ENCODE peak calls at places on chromosomes 2 and 18, in nine cellular contexts. E is progenitor cell of endocrine pancreas, H is AG04450, C is neural progenitor cell, F is AG09309, Q is GM20000, K is GM12865, Y is tibial nerve, L is right lobe of liver. O is an unnamed sample.

GRCh38 chr2:167833294-167833693 is 414.1 kb downstream of the STK39 start:
- DNase-seq in E (no peak), K (no peak), H (no peak), Y (no peak), L (no peak), Q (no peak), C (no peak), F (no peak), O (no peak)

GRCh38 chr2:58065248-58065647 is 18.6 kb downstream of the VRK2 start:
- DNase-seq in K (no peak), E (no peak), H (no peak), L (no peak), Y (no peak), Q (no peak), C (no peak), F (no peak), O (no peak)

GRCh38 chr18:5066380-5066977 is 130.6 kb downstream of the AKAIN1 start:
- DNase-seq in C (peak; percentile 51), F (no peak), L (no peak), E (no peak), H (no peak), K (peak; percentile 45), Y (no peak), Q (peak; percentile 16), O (no peak)

GRCh38 chr2:230865766-230866703 is 1.3 kb downstream of the ITM2C start:
- DNase-seq in K (peak; percentile 41), F (no peak), Q (peak; percentile 41), Y (no peak), E (no peak), L (peak; percentile 55), C (peak; percentile 64), H (no peak), O (no peak)

GRCh38 chr2:64765160-64765805 is 111.6 kb upstream of the SERTAD2 start:
- DNase-seq in F (no peak), L (no peak), C (no peak), Q (no peak), H (no peak), Y (no peak), K (no peak), E (no peak), O (no peak)

GRCh38 chr2:145744541-145745386 is 1224.8 kb upstream of the ZEB2 start:
- DNase-seq in Q (peak; percentile 10), C (no peak), F (peak; percentile 83), K (peak; percentile 35), H (peak; percentile 68), E (no peak), Y (no peak), L (no peak), O (no peak)

GRCh38 chr18:79547413-79548076 is 132.1 kb upstream of the CTDP1 start:
- DNase-seq in Q (no peak), Y (no peak), H (no peak), K (no peak), L (peak; percentile 29), C (no peak), E (no peak), F (no peak), O (no peak)

GRCh38 chr18:49858309-49859005 is 45.1 kb upstream of the ACAA2 start:
- DNase-seq in Y (peak; percentile 44), C (peak; percentile 79), L (no peak), K (peak; percentile 62), H (peak; percentile 38), E (peak; percentile 66), F (peak; percentile 18), Q (peak; percentile 69), O (peak; percentile 80)

GRCh38 chr2:110770308-110770695 is 37.9 kb downstream of the ACOXL start:
- DNase-seq in C (peak; percentile 28), Y (no peak), F (no peak), L (no peak), H (no peak), K (no peak), E (no peak), Q (no peak), O (no peak)

GRCh38 chr2:187438459-187438858 is 9.6 kb downstream of the CALCRL start:
- DNase-seq in E (no peak), H (no peak), C (peak; percentile 32), K (no peak), Y (no peak), F (no peak), Q (no peak), L (no peak), O (no peak)

GRCh38 chr2:9708683-9709538 is 78.1 kb upstream of the YWHAQ start:
- DNase-seq in C (no peak), H (no peak), L (no peak), Y (no peak), Q (peak; percentile 49), K (peak; percentile 63), E (no peak), F (no peak), O (no peak)

GRCh38 chr18:57390044-57390443 is 37.7 kb downstream of the ST8SIA3 start:
- DNase-seq in K (no peak), F (no peak), L (no peak), C (no peak), E (no peak), H (no peak), Q (no peak), Y (no peak), O (no peak)

GRCh38 chr2:192016265-192016664 is 169.4 kb upstream of the CAVIN2 start:
- DNase-seq in K (no peak), H (no peak), Y (no peak), F (no peak), Q (no peak), L (no peak), C (no peak), E (no peak), O (no peak)

GRCh38 chr2:160336091-160336490 is 136.0 kb upstream of the ITGB6 start:
- DNase-seq in K (no peak), Q (no peak), C (no peak), F (no peak), L (no peak), H (no peak), E (no peak), Y (no peak), O (no peak)

GRCh38 chr2:11873766-11874165 is 127.3 kb downstream of the LPIN1 start:
- DNase-seq in L (no peak), Y (no peak), Q (no peak), C (no peak), H (peak; percentile 13), F (peak; percentile 24), E (no peak), K (no peak), O (no peak)

DNA sequence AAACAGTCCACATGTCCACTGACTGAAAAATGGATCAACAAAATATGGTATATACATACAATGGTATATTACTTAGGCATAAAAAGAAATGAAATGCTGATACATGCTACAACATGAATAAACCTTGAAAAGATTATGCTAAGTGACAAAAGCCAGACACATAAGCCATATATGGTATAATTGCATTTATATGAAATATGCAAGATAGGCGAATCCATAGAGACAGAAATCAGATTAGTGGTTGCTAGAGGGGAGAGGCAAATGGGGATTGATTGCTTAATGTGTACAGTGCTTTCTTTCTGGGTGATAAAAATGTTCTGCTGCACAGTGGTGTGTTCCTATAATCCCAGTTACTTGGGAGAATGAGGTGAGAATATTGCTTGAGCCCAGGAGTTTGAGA is 171.0 kb downstream of the CYP26B1 start:
- DNase-seq in Q (no peak), Y (no peak), F (no peak), L (no peak), E (no peak), K (no peak), H (no peak), C (no peak), O (no peak)
- TF ChIP-seq CTCF in Q (no peak), Y (no peak), F (no peak), L (no peak), E (no peak), K (no peak), H (no peak), C (no peak), O (no peak)

DNA sequence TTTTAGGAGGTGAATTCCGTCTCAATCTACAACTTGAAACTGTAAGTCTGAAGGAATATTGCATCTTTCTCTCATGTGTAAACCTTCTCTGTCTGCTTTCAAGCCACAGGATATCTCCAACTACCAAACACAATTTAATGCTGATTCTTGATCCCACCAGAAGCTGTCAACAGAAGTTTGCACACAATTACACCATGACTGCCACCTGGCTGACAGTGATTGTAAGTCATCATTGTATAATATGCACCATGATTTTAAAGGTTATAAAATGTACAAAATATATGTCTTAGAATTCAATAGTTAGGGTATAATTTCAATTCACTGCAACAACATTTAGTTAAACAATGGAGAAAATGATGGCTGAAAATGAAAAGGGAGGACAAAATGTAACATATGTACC is 18.4 kb downstream of the PREPL start:
- DNase-seq in F (no peak), E (no peak), K (peak; percentile 43), C (peak; percentile 39), L (no peak), Q (no peak), Y (no peak), H (no peak), O (no peak)
- TF ChIP-seq CTCF in F (peak; percentile 25), E (peak; percentile 56), K (peak; percentile 20), C (peak; percentile 54), L (peak; percentile 43), Q (peak; percentile 1), Y (no peak), H (no peak), O (peak; percentile 48)

GRCh38 chr18:75238786-75239185 is 28.2 kb downstream of the TSHZ1 start:
- DNase-seq in F (no peak), E (no peak), L (no peak), C (no peak), K (no peak), H (no peak), Y (no peak), Q (no peak), O (no peak)

GRCh38 chr18:75238100-75238499 is 27.5 kb downstream of the TSHZ1 start:
- DNase-seq in F (no peak), L (no peak), E (no peak), Q (no peak), Y (no peak), C (no peak), H (no peak), K (no peak), O (no peak)

GRCh38 chr18:75241705-75242104 is 31.1 kb downstream of the TSHZ1 start:
- DNase-seq in E (no peak), H (no peak), L (no peak), Q (no peak), F (no peak), C (no peak), Y (no peak), K (no peak), O (no peak)

GRCh38 chr18:75244336-75244735 is 33.7 kb downstream of the TSHZ1 start:
- DNase-seq in K (no peak), C (peak; percentile 44), Y (no peak), F (no peak), E (no peak), Q (peak; percentile 32), L (no peak), H (no peak), O (peak; percentile 61)

DNA sequence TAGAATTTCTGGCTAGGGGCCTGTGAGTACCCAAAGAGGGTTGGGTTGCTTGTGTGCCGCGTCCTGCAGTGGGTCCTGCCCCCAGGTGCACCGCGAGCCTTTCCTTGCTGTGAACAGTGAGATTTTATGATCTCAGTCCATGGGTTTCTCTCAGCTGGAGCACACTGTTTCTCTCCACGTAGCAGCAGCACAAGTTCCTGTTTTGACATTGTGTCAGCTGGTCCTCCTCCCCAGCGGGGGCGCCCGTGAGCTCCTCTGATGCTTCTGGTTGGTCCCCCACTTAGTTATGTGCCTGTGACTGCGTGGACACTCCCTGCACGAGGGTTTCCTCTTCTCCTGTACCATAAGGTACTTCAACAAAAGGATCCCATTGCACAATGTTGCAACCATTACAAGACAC is 29.8 kb downstream of the TSHZ1 start:
- DNase-seq in Q (no peak), K (no peak), E (no peak), L (no peak), H (no peak), C (no peak), Y (no peak), F (no peak), O (no peak)
- TF ChIP-seq CTCF in Q (no peak), K (no peak), E (no peak), L (no peak), H (no peak), C (no peak), Y (no peak), F (no peak), O (no peak)

GRCh38 chr18:29879763-29880162 is 1162.8 kb downstream of the DSC3 start:
- DNase-seq in H (no peak), Y (no peak), Q (no peak), C (no peak), L (no peak), K (no peak), F (no peak), E (no peak), O (no peak)
- TF ChIP-seq CTCF in H (no peak), Y (no peak), Q (no peak), C (peak; percentile 40), L (no peak), K (no peak), F (no peak), E (no peak), O (no peak)